ENCODE peak calls at places on chromosomes 1 and 21, in four cellular contexts. K is GDM1, N is mucosa of descending colon, A is colonic mucosa. L is an unnamed sample.
A peak's percentile ranks its signal among the peaks of the same experiment; 100 is the strongest.

GRCh38 chr1:43779266-43779665 is 71.9 kb downstream of the ST3GAL3 start:
- DNase-seq in K (no peak), N (no peak), A (no peak), L (no peak)

GRCh38 chr1:210597555-210598134 is 268.9 kb downstream of the HHAT start:
- DNase-seq in K (peak; percentile 44), N (no peak), A (no peak), L (no peak)

GRCh38 chr1:217506878-217507277 is 124.0 kb downstream of the GPATCH2 start:
- DNase-seq in K (no peak), N (no peak), A (no peak), L (no peak)

GRCh38 chr1:167548059-167548932 is 5.3 kb downstream of the CREG1 start:
- DNase-seq in K (peak; percentile 41), N (no peak), A (no peak), L (no peak)

GRCh38 chr1:20491866-20492265 is 5.9 kb upstream of the CAMK2N1 start:
- DNase-seq in K (no peak), N (no peak), A (no peak), L (no peak)

GRCh38 chr1:3588395-3588794 is 22.9 kb downstream of the MEGF6 start:
- DNase-seq in K (no peak), N (no peak), A (no peak), L (no peak)

GRCh38 chr1:173451981-173452380 is 25.2 kb upstream of the PRDX6 start:
- DNase-seq in K (no peak), N (no peak), A (no peak), L (no peak)

GRCh38 chr21:45537746-45538291 is 4.4 kb downstream of the SLC19A1 start:
- DNase-seq in K (no peak), N (no peak), A (no peak), L (no peak)

GRCh38 chr1:245742891-245743290 is 588.1 kb downstream of the KIF26B start:
- DNase-seq in K (no peak), N (no peak), A (no peak), L (no peak)

L was measured in H9.